ENCODE peak calls at places on chromosome 20, in four cellular contexts. One of them, this sample, is unnamed.

GRCh38 chr20:528923-529594 is 14.5 kb downstream of the CSNK2A1 start:
- DNase-seq in T-cell: no peak
- DNase-seq in neural progenitor cell: no peak
- DNase-seq in T-helper 17 cell: no peak
- DNase-seq in this sample: no peak

GRCh38 chr20:17998446-17998845 is 29.6 kb downstream of the MGME1 start:
- DNase-seq in T-helper 17 cell: no peak
- DNase-seq in T-cell: no peak
- DNase-seq in neural progenitor cell: no peak
- DNase-seq in this sample: no peak

GRCh38 chr20:11356061-11356460 is 561.6 kb upstream of the BTBD3 start:
- DNase-seq in T-helper 17 cell: no peak
- DNase-seq in neural progenitor cell: no peak
- DNase-seq in T-cell: no peak
- DNase-seq in this sample: no peak

GRCh38 chr20:63943007-63943807 is 13.0 kb downstream of the UCKL1 start:
- DNase-seq in T-helper 17 cell: no peak
- DNase-seq in T-cell: no peak
- DNase-seq in neural progenitor cell: no peak
- DNase-seq in this sample: no peak

GRCh38 chr20:4563534-4563933 is 158.2 kb upstream of the PRND start:
- DNase-seq in T-helper 17 cell: no peak
- DNase-seq in T-cell: no peak
- DNase-seq in neural progenitor cell: peak
- DNase-seq in this sample: no peak

GRCh38 chr20:41639630-41640029 is 21.5 kb upstream of the CHD6 start:
- DNase-seq in T-helper 17 cell: no peak
- DNase-seq in neural progenitor cell: peak
- DNase-seq in T-cell: no peak
- DNase-seq in this sample: no peak

GRCh38 chr20:9576695-9577094 is 62.3 kb downstream of the LAMP5 start:
- DNase-seq in neural progenitor cell: peak
- DNase-seq in T-cell: no peak
- DNase-seq in T-helper 17 cell: no peak
- DNase-seq in this sample: no peak

GRCh38 chr20:48949304-48950170 is 28.0 kb downstream of the ARFGEF2 start:
- DNase-seq in neural progenitor cell: peak
- DNase-seq in T-helper 17 cell: no peak
- DNase-seq in T-cell: peak
- DNase-seq in this sample: no peak

This sample was measured in occipital lobe.